ENCODE peak calls at places on chromosomes 7 and 10, in four cellular contexts. L is AG09309, W is BJ, G is mucosa of descending colon. J is an unnamed sample.

GRCh38 chr7:466465-467191 is 53.0 kb downstream of the PDGFA start:
- DNase-seq in L (no peak), G (peak), W (no peak), J (no peak)

GRCh38 chr7:139044813-139045794 is 9.3 kb upstream of the ZC3HAV1L start:
- DNase-seq in L (no peak), G (no peak), W (no peak), J (no peak)

GRCh38 chr10:11213156-11213555 is 195.5 kb downstream of the CELF2 start:
- DNase-seq in G (no peak), W (no peak), L (no peak), J (no peak)

GRCh38 chr7:96204601-96205000 is 117.3 kb downstream of the SLC25A13 start:
- DNase-seq in L (no peak), W (no peak), G (no peak), J (no peak)

GRCh38 chr7:148262721-148263229 is 327.8 kb upstream of the C7orf33 start:
- DNase-seq in G (no peak), W (no peak), L (no peak), J (peak)

GRCh38 chr10:12513003-12513365 is 163.6 kb downstream of the CAMK1D start:
- DNase-seq in G (no peak), W (no peak), L (no peak), J (no peak)

GRCh38 chr7:114865564-114865963 is 56.3 kb upstream of the MDFIC start:
- DNase-seq in L (no peak), G (no peak), W (no peak), J (peak)

GRCh38 chr10:482848-483247 is 206.6 kb downstream of the DIP2C start:
- DNase-seq in G (no peak), L (no peak), W (no peak), J (no peak)

GRCh38 chr7:37113661-37114355 is 334.9 kb downstream of the ELMO1 start:
- DNase-seq in L (no peak), G (no peak), W (no peak), J (no peak)

GRCh38 chr7:29327455-29327854 is 132.9 kb downstream of the CHN2 start:
- DNase-seq in L (no peak), W (no peak), G (no peak), J (no peak)

GRCh38 chr7:104643587-104644217 is 315.3 kb downstream of the LHFPL3 start:
- DNase-seq in G (no peak), L (no peak), W (no peak), J (no peak)

GRCh38 chr10:64376169-64376568 is 855.0 kb downstream of the REEP3 start:
- DNase-seq in W (no peak), L (no peak), G (no peak), J (no peak)

GRCh38 chr7:92135100-92135429 is 788 bp upstream of the CYP51A1 start:
- DNase-seq in W (no peak), L (no peak), G (no peak), J (no peak)

DNA sequence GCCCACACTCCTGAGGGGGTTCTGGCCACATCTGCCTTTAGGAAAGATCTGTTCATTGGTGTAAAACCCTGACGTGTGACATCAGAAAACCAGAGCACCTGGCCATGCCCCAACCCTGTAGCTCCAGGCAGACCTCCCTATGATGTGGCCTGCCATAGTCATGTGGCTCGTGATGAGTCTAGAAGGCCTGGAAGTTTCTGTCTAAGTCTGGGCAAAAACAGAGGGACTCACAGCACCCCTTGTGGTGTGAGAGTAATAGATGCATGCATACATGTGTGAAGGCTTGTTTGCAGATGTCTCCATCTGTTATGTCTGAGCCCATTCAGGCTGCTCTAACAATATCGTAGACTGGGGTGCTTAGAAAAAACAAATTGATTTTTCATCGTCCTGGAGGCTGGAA is 309.3 kb downstream of the PAXIP1 start:
- DNase-seq in L (no peak), W (no peak), G (no peak), J (no peak)
- TF ChIP-seq CTCF in L (no peak), W (no peak), G (no peak), J (no peak)

GRCh38 chr10:98790817-98791216 is 344.1 kb upstream of the HPS1 start:
- DNase-seq in G (no peak), W (no peak), L (no peak), J (no peak)
- TF ChIP-seq CTCF in G (no peak), W (peak), L (peak), J (no peak)

GRCh38 chr10:33047655-33048054 is 89.6 kb upstream of the ITGB1 start:
- DNase-seq in L (no peak), G (no peak), W (no peak), J (no peak)
- TF ChIP-seq CTCF in L (peak), G (no peak), W (peak), J (no peak)

DNA sequence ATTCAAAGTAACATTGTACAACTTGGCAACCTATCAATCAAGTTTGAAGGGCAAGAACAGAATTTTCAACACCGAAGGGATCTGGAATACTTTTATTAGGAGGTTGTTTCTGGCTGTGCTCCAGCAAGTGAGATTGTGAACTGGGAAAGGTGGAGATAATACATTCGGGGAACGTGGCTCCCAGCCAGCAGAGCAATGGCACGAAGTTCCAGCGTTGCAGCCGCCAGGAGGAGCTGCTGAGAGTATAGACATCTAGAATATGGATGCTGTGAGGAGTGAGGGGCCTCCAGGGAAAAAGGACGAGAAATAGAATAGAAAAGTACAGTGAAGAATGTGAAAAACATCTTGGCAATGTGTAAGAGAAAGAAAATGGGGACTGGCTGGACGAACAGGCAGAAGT is 69.5 kb downstream of the TCERG1L start:
- DNase-seq in L (no peak), G (no peak), W (no peak), J (no peak)
- TF ChIP-seq CTCF in L (no peak), G (no peak), W (no peak), J (no peak)

DNA sequence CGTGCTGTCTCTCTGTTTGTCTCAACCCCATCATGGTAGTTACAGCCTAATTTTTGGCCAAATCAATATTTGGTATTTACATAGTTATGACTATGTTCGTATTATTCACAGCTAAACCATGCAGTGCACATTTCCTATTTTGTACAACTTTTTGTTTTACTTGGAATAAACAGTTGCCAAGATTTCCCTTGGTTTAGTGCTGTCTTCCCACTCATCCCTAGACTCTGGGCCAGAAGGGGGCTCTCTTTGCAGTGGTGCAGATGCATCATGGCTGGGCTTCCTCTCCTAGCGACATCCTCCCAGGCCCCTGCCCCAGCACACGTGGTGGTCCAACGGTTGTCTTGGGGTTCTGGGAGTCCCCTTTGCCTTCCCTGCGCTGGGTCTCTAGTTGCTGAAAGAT is 151.6 kb downstream of the PTPN20 start:
- DNase-seq in G (no peak), W (no peak), L (no peak), J (no peak)
- TF ChIP-seq CTCF in G (no peak), W (peak), L (peak), J (no peak)

GRCh38 chr10:58409956-58410610 is 24.9 kb downstream of the TFAM start:
- DNase-seq in G (no peak), W (no peak), L (no peak), J (no peak)

GRCh38 chr10:58412502-58412961 is 27.3 kb downstream of the TFAM start:
- DNase-seq in L (peak), G (no peak), W (peak), J (no peak)

GRCh38 chr10:58415757-58416156 is 30.5 kb downstream of the TFAM start:
- DNase-seq in G (no peak), L (no peak), W (no peak), J (no peak)

GRCh38 chr10:58414270-58415041 is 29.2 kb downstream of the TFAM start:
- DNase-seq in G (no peak), L (no peak), W (peak), J (no peak)
- TF ChIP-seq CTCF in G (no peak), L (peak), W (peak), J (no peak)

GRCh38 chr7:151520419-151521229 is 929 bp upstream of the RHEB start:
- DNase-seq in L (no peak), G (peak), W (no peak), J (peak)

GRCh38 chr7:151517601-151518104 is 2.0 kb downstream of the RHEB start:
- DNase-seq in L (no peak), G (no peak), W (no peak), J (no peak)

GRCh38 chr7:151518781-151519044 is 982 bp downstream of the RHEB start:
- DNase-seq in W (no peak), G (no peak), L (no peak), J (no peak)

GRCh38 chr7:151519765-151520418 is at the start of gene RHEB:
- DNase-seq in G (peak), W (peak), L (peak), J (peak)

GRCh38 chr7:151518105-151518780 is 1.5 kb downstream of the RHEB start:
- DNase-seq in L (no peak), G (peak), W (no peak), J (peak)
- TF ChIP-seq CTCF in L (no peak), G (no peak), W (no peak), J (no peak)

GRCh38 chr10:116690356-116691078 is 51.8 kb downstream of the HSPA12A start:
- DNase-seq in G (no peak), W (no peak), L (no peak), J (no peak)
- TF ChIP-seq CTCF in G (no peak), W (no peak), L (no peak), J (no peak)

DNA sequence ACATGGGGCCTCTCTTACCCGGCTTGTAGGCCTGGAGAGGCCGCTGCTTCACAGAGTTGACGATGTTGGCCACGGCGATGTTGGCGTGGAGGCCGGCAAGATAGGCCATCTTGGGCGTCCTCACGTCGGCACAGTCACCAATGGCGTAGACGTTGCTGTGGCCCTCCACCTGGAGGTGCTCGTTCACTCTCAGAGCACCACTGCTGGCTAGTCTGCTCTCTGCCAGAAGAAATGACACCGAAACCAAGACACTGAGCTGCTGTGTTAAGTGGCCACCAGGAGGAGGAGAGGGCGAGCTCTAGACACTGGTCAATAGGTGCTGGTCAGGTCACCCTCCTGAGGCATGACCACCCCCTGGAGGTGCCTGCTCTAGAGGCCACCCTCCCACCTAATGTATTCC is 17.7 kb downstream of the AIFM2 start:
- DNase-seq in W (no peak), G (no peak), L (no peak), J (no peak)
- TF ChIP-seq CTCF in W (peak), G (no peak), L (peak), J (no peak)

GRCh38 chr10:100670828-100671479 is 74.4 kb upstream of the PAX2 start:
- DNase-seq in W (no peak), L (no peak), G (no peak), J (peak)
- TF ChIP-seq CTCF in W (peak), L (peak), G (peak), J (peak)